ENCODE peak calls at places on chromosomes 7 and 10, in four cellular contexts. K is left ventricle myocardium inferior, L is astrocyte of the hippocampus, W is stomach. P is an unnamed sample.

GRCh38 chr7:140672382-140673062 is at the start of gene ADCK2:
- DNase-seq in L (no peak), K (peak), W (peak), P (no peak)

GRCh38 chr7:24777811-24778210 is 20.5 kb upstream of the GSDME start:
- DNase-seq in W (no peak), K (no peak), L (no peak), P (no peak)

GRCh38 chr10:109027534-109028185 is 895.7 kb downstream of the XPNPEP1 start:
- DNase-seq in K (no peak), W (no peak), L (peak), P (no peak)

GRCh38 chr10:94627511-94627910 is 56.0 kb upstream of the CYP2C18 start:
- DNase-seq in K (no peak), L (no peak), W (no peak), P (no peak)

GRCh38 chr10:43854042-43854441 is 205.4 kb upstream of the ZNF32 start:
- DNase-seq in K (no peak), W (no peak), L (peak), P (no peak)

GRCh38 chr7:12699299-12699698 is 11.9 kb downstream of the ARL4A start:
- DNase-seq in K (no peak), L (no peak), W (no peak), P (no peak)

GRCh38 chr7:46432666-46433065 is 511.6 kb upstream of the IGFBP3 start:
- DNase-seq in W (no peak), K (no peak), L (no peak), P (no peak)

GRCh38 chr7:28705350-28705749 is 252.8 kb downstream of the TRIL start:
- DNase-seq in W (no peak), L (no peak), K (no peak), P (no peak)

GRCh38 chr7:14673202-14673601 is 229.3 kb downstream of the DGKB start:
- DNase-seq in K (no peak), L (no peak), W (no peak), P (no peak)

GRCh38 chr10:79442171-79443040 is 3.0 kb downstream of the ZCCHC24 start:
- DNase-seq in L (no peak), K (no peak), W (no peak), P (no peak)

GRCh38 chr10:12902959-12903358 is 98.6 kb downstream of the CCDC3 start:
- DNase-seq in L (no peak), W (no peak), K (no peak), P (no peak)

GRCh38 chr7:7157177-7157886 is 25.0 kb upstream of the C1GALT1 start:
- DNase-seq in K (no peak), L (peak), W (no peak), P (no peak)

GRCh38 chr10:28841625-28842024 is 164.3 kb downstream of the BAMBI start:
- DNase-seq in K (no peak), L (peak), W (no peak), P (no peak)

GRCh38 chr7:121023683-121024507 is 35.4 kb downstream of the CPED1 start:
- DNase-seq in L (no peak), K (no peak), W (no peak), P (no peak)

GRCh38 chr7:79988642-79989041 is 146.0 kb upstream of the GNAI1 start:
- DNase-seq in K (no peak), L (peak), W (no peak), P (no peak)

GRCh38 chr7:99004781-99005500 is 126.6 kb downstream of the TRRAP start:
- DNase-seq in K (no peak), L (peak), W (no peak), P (no peak)

GRCh38 chr10:1670541-1671365 is 66.6 kb downstream of the ADARB2 start:
- DNase-seq in W (no peak), K (no peak), L (no peak), P (no peak)

GRCh38 chr10:59582779-59583178 is 126.9 kb downstream of the SLC16A9 start:
- DNase-seq in K (no peak), L (no peak), W (no peak), P (no peak)

GRCh38 chr7:30984359-30985107 is 20.8 kb downstream of the GHRHR start:
- DNase-seq in K (no peak), W (peak), L (peak), P (no peak)

GRCh38 chr10:17851611-17852010 is 42.5 kb downstream of the MRC1 start:
- DNase-seq in L (no peak), K (peak), W (no peak), P (no peak)

GRCh38 chr10:5549462-5550249 is 24.9 kb downstream of the CALML3 start:
- DNase-seq in W (no peak), K (peak), L (no peak), P (no peak)

GRCh38 chr10:100518761-100519241 is 860 bp downstream of the SEC31B start:
- DNase-seq in W (peak), K (peak), L (peak), P (peak)

GRCh38 chr7:151051108-151051507 is 2.8 kb downstream of the ASIC3 start:
- DNase-seq in L (peak), K (peak), W (peak), P (no peak)

GRCh38 chr10:30111340-30111980 is 52.1 kb upstream of the JCAD start:
- DNase-seq in W (no peak), L (no peak), K (no peak), P (no peak)

GRCh38 chr10:29208816-29209215 is 80.1 kb upstream of the LYZL1 start:
- DNase-seq in W (no peak), K (no peak), L (no peak), P (no peak)

GRCh38 chr10:2256241-2256640 is 518.9 kb upstream of the ADARB2 start:
- DNase-seq in K (no peak), L (no peak), W (no peak), P (no peak)

GRCh38 chr7:911791-912480 is 35.6 kb downstream of the GET4 start:
- DNase-seq in W (no peak), K (no peak), L (no peak), P (no peak)

GRCh38 chr7:94654764-94655561 is 970 bp downstream of the SGCE start:
- DNase-seq in K (peak), L (peak), W (no peak), P (peak)

GRCh38 chr7:21407806-21408480 is 19.9 kb upstream of the SP4 start:
- DNase-seq in K (no peak), W (no peak), L (no peak), P (no peak)

GRCh38 chr7:28406192-28406591 is 6.1 kb upstream of the CREB5 start:
- DNase-seq in L (peak), W (no peak), K (no peak), P (no peak)

GRCh38 chr10:17120711-17121110 is 8.9 kb downstream of the CUBN start:
- DNase-seq in L (no peak), W (no peak), K (no peak), P (no peak)

GRCh38 chr10:84706875-84707274 is 378.5 kb downstream of the CCSER2 start:
- DNase-seq in L (no peak), K (no peak), W (no peak), P (no peak)

GRCh38 chr7:71497233-71497946 is 365.4 kb downstream of the GALNT17 start:
- DNase-seq in W (no peak), K (peak), L (no peak), P (peak)

GRCh38 chr7:147775564-147775963 is 815.0 kb upstream of the C7orf33 start:
- DNase-seq in L (no peak), K (no peak), W (no peak), P (no peak)

GRCh38 chr7:123570390-123571182 is 13.0 kb upstream of the NDUFA5 start:
- DNase-seq in W (no peak), K (no peak), L (no peak), P (no peak)

GRCh38 chr10:64041989-64042490 is 520.8 kb downstream of the REEP3 start:
- DNase-seq in L (no peak), W (no peak), K (no peak), P (no peak)

GRCh38 chr7:75979361-75980125 is 14.9 kb downstream of the TMEM120A start:
- DNase-seq in L (no peak), W (no peak), K (no peak), P (no peak)

GRCh38 chr10:60382946-60383681 is 6.6 kb downstream of the ANK3 start:
- DNase-seq in L (peak), K (no peak), W (no peak), P (no peak)

P was measured in DMS 273 treated with DMSO at 0.1 percent for 48 hours.